ENCODE peak calls at places on chromosomes 16 and 17, in seven cellular contexts. V, X, S, H, W, P and M are unnamed samples.

GRCh38 chr16:62036101-62036806 is at the start of gene CDH8:
- DNase-seq in X (peak; percentile 38), H (no peak), V (no peak), W (no peak), P (no peak), S (peak; percentile 75), M (no peak)

GRCh38 chr17:65985571-65985970 is 206.4 kb downstream of the CEP112 start:
- DNase-seq in X (no peak), P (no peak), H (no peak), S (no peak), V (no peak), W (no peak), M (no peak)

GRCh38 chr16:73082608-73083007 is 34.7 kb upstream of the ZFHX3 start:
- DNase-seq in W (no peak), P (peak; percentile 94), V (peak; percentile 79), X (no peak), H (no peak), S (no peak), M (no peak)

GRCh38 chr16:87840462-87840978 is 28.8 kb downstream of the SLC7A5 start:
- DNase-seq in S (no peak), V (no peak), H (no peak), P (no peak), W (no peak), X (peak; percentile 28), M (no peak)

GRCh38 chr17:343211-343610 is 9.4 kb downstream of the RPH3AL start:
- DNase-seq in S (no peak), W (no peak), H (peak; percentile 12), V (no peak), X (peak; percentile 15), P (no peak), M (no peak)

GRCh38 chr17:560379-560935 is 154.2 kb downstream of the VPS53 start:
- DNase-seq in V (no peak), X (no peak), P (no peak), W (no peak), H (no peak), S (no peak), M (peak; percentile 40)

GRCh38 chr16:46857261-46857962 is 26.4 kb upstream of the C16orf87 start:
- DNase-seq in X (no peak), V (peak; percentile 43), S (no peak), P (peak; percentile 77), W (no peak), H (no peak), M (no peak)

GRCh38 chr16:11586856-11587642 is at the start of gene LITAF:
- DNase-seq in X (peak; percentile 80), P (peak; percentile 53), H (peak; percentile 53), W (no peak), S (peak; percentile 65), V (no peak), M (peak; percentile 78)

GRCh38 chr17:82457071-82457789 is 1.3 kb upstream of the NARF start:
- DNase-seq in X (no peak), P (no peak), V (no peak), W (no peak), S (no peak), H (no peak), M (no peak)

GRCh38 chr16:58615280-58615679 is 14.3 kb downstream of the CNOT1 start:
- DNase-seq in P (peak; percentile 24), W (no peak), S (no peak), H (no peak), V (no peak), X (no peak), M (no peak)

GRCh38 chr17:59846391-59847165 is 46.2 kb downstream of the TUBD1 start:
- DNase-seq in X (peak; percentile 70), V (no peak), W (no peak), P (peak; percentile 86), H (peak; percentile 79), S (peak; percentile 43), M (no peak)

GRCh38 chr16:14672403-14672971 is 21.6 kb downstream of the PLA2G10 start:
- DNase-seq in P (no peak), H (no peak), W (no peak), S (no peak), X (no peak), V (no peak), M (no peak)

GRCh38 chr17:57557793-57558681 is 187.1 kb downstream of the CCDC182 start:
- DNase-seq in S (peak; percentile 68), V (no peak), P (peak; percentile 62), X (no peak), H (no peak), W (no peak), M (no peak)

GRCh38 chr17:68973098-68973929 is 18.1 kb upstream of the ABCA8 start:
- DNase-seq in S (no peak), V (no peak), H (no peak), X (no peak), W (no peak), P (no peak), M (no peak)

GRCh38 chr17:8698142-8699050 is 46.2 kb downstream of the CCDC42 start:
- DNase-seq in V (peak; percentile 54), H (no peak), W (no peak), P (peak; percentile 68), S (peak; percentile 69), X (peak; percentile 89), M (peak; percentile 62)

GRCh38 chr16:17499223-17499902 is 28.6 kb upstream of the XYLT1 start:
- DNase-seq in X (no peak), S (no peak), W (no peak), H (no peak), V (no peak), P (peak; percentile 33), M (no peak)

GRCh38 chr16:19522369-19523159 is 666 bp upstream of the GDE1 start:
- DNase-seq in V (no peak), X (no peak), S (no peak), W (no peak), H (no peak), P (no peak), M (no peak)

GRCh38 chr16:19523184-19523558 is 571 bp upstream of the CCP110 start:
- DNase-seq in H (no peak), S (peak; percentile 19), P (no peak), X (peak; percentile 52), V (no peak), W (no peak), M (peak; percentile 18)

GRCh38 chr16:19524866-19525723 is 1.4 kb downstream of the CCP110 start:
- DNase-seq in W (no peak), X (no peak), H (no peak), S (peak; percentile 55), P (no peak), V (no peak), M (no peak)

GRCh38 chr16:19523559-19524355 is at the start of gene CCP110:
- DNase-seq in X (peak; percentile 96), V (peak; percentile 86), S (peak; percentile 98), W (peak; percentile 89), H (peak; percentile 94), P (peak; percentile 96), M (peak; percentile 96)

DNA sequence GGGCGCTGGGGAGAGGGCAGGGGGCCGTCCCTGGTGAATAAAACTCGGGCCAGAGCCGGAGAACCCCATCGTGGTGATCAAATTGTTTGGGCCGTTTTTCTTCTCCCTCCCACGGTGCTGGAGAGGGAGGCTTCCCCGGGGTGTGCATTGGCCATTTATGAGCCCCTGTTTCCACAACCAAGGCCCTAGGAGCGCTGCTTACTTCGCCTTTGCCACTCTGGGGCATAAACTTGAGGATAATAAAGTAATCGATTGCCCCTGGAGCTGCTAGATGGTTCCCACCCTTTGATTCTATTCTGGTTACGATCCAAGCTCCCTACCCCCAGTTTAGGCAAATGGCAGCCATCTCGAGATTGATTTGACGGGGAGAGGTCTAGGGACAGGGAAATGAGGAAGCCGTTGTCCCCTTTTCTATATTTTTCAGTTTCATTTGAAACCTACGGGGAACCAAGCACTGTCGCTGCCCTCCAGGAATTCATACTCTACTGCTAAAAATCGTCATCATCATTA is 669 bp downstream of the CCP110 start:
- DNase-seq in H (no peak), W (no peak), P (no peak), S (no peak), V (no peak), X (no peak), M (no peak)
- H3K4me3 ChIP-seq in H (peak overlapping the region; percentile 82), W (peak overlapping the region; percentile 90), P (peak overlapping the region; percentile 86), S (peak overlapping the region; percentile 99), V (peak overlapping the region; percentile 90), X (peak overlapping the region; percentile 96), M (peak overlapping the region; percentile 100)

GRCh38 chr17:41645371-41646063 is 21.1 kb upstream of the KRT17 start:
- DNase-seq in H (no peak), X (no peak), S (peak; percentile 81), W (no peak), P (peak; percentile 48), V (no peak), M (no peak)

GRCh38 chr17:41647038-41647813 is 22.9 kb upstream of the KRT17 start:
- DNase-seq in S (peak; percentile 51), X (no peak), W (no peak), V (no peak), P (no peak), H (no peak), M (no peak)

GRCh38 chr17:41649923-41650519 is 25.6 kb upstream of the KRT17 start:
- DNase-seq in V (no peak), X (no peak), P (no peak), S (no peak), H (no peak), W (no peak), M (no peak)

GRCh38 chr17:41648411-41649195 is 24.2 kb upstream of the KRT17 start:
- DNase-seq in V (no peak), W (no peak), P (peak; percentile 82), X (peak; percentile 92), H (peak; percentile 89), S (peak; percentile 88), M (peak; percentile 84)

GRCh38 chr17:41647940-41648410 is 23.6 kb upstream of the KRT17 start:
- DNase-seq in W (no peak), V (no peak), S (peak; percentile 92), H (peak; percentile 89), P (peak; percentile 65), X (peak; percentile 94), M (peak; percentile 91)
- H3K4me3 ChIP-seq in W (peak overlapping the region; percentile 61), V (peak overlapping the region; percentile 34), S (no peak overlapping the region), H (peak overlapping the region; percentile 47), P (peak overlapping the region; percentile 49), X (peak overlapping the region; percentile 33), M (peak overlapping the region; percentile 41)

DNA sequence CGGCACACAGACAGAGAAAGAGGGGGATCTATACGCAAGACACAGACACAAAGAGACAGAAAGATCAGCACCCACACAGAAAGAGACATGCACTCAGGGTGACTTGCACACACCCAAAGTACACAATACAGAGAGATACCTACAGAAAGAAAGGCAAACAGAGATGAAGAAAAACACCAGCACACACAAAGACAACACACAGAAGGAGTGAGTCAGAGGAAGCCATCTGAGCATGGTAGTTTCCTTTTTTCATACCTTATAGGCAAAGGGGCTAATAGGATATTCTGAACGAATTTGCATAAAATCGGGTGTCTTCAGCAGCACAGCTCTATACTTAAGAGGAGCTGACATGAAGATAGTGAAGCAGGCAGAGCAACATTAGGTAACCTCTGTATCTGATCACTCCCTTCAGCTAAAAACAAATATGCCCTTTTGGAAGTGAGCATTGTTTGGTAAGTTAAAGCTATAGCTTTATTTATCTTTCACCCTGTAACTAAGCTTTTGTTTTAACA is 198.6 kb downstream of the AATF start:
- DNase-seq in S (no peak), X (no peak), V (no peak), W (no peak), H (peak; percentile 40), P (no peak), M (no peak)
- H3K4me3 ChIP-seq in S (no peak overlapping the region), X (no peak overlapping the region), V (no peak overlapping the region), W (no peak overlapping the region), H (no peak overlapping the region), P (no peak overlapping the region), M (no peak overlapping the region)

DNA sequence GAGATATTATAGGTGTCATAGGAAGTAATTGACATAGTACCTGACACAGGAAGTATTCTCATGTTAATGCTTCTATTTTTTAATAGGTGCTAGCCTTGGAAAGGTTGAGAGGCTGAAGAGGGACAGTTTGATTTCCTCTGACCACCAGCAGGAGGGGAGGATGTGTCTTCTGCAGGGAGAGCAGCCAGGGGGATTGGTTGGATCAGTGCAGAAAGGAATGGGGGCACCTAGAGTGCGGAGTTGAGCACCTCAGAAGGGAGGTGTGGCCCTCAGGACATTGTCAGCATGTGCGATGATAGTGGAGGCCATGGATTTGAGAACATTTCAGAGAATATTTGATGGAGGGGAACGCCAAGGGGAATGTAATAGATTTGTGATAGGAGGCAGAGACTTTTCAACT is 23.4 kb downstream of the HAPSTR1 start:
- DNase-seq in X (no peak), S (peak; percentile 57), P (no peak), H (no peak), V (no peak), W (no peak), M (no peak)
- H3K4me3 ChIP-seq in X (no peak overlapping the region), S (no peak overlapping the region), P (no peak overlapping the region), H (no peak overlapping the region), V (no peak overlapping the region), W (no peak overlapping the region), M (no peak overlapping the region)